ENCODE peak calls at places on chromosomes 5 and 9, in four cellular contexts. One of them, this sample, is unnamed. For H3K4me1, the result is how much of the 10 kb centered on the place peaks cover.

GRCh38 chr5:31470608-31471007 is 61.3 kb downstream of the DROSHA start:
- DNase-seq in left ventricle myocardium inferior: peak
- DNase-seq in astrocyte: peak
- DNase-seq in HCT116: no peak
- DNase-seq in this sample: no peak

GRCh38 chr5:101425345-101425744 is 522.3 kb upstream of the ST8SIA4 start:
- DNase-seq in astrocyte: peak
- DNase-seq in left ventricle myocardium inferior: no peak
- DNase-seq in HCT116: no peak
- DNase-seq in this sample: no peak

GRCh38 chr5:117652640-117653280 is 1078.1 kb upstream of the SEMA6A start:
- DNase-seq in astrocyte: no peak
- DNase-seq in left ventricle myocardium inferior: no peak
- DNase-seq in HCT116: no peak
- DNase-seq in this sample: no peak

GRCh38 chr9:84121991-84122523 is 141.5 kb downstream of the RMI1 start:
- DNase-seq in left ventricle myocardium inferior: no peak
- DNase-seq in HCT116: no peak
- DNase-seq in astrocyte: peak
- DNase-seq in this sample: no peak

GRCh38 chr9:130561056-130561455 is 18.3 kb upstream of the FUBP3 start:
- DNase-seq in left ventricle myocardium inferior: no peak
- DNase-seq in HCT116: no peak
- DNase-seq in astrocyte: no peak
- DNase-seq in this sample: no peak

GRCh38 chr5:1208221-1208742 is 6.9 kb downstream of the SLC6A19 start:
- DNase-seq in left ventricle myocardium inferior: no peak
- DNase-seq in HCT116: no peak
- DNase-seq in astrocyte: no peak
- DNase-seq in this sample: no peak

GRCh38 chr9:89759563-89759962 is 154.8 kb downstream of the GADD45G start:
- DNase-seq in HCT116: no peak
- DNase-seq in astrocyte: no peak
- DNase-seq in left ventricle myocardium inferior: no peak
- DNase-seq in this sample: no peak

GRCh38 chr5:144698454-144698853 is 527.8 kb downstream of the KCTD16 start:
- DNase-seq in astrocyte: peak
- DNase-seq in HCT116: no peak
- DNase-seq in left ventricle myocardium inferior: no peak
- DNase-seq in this sample: no peak

GRCh38 chr9:134065720-134066419 is 2.0 kb downstream of the BRD3 start:
- DNase-seq in astrocyte: peak
- DNase-seq in HCT116: no peak
- DNase-seq in left ventricle myocardium inferior: no peak
- DNase-seq in this sample: peak

GRCh38 chr9:16422114-16422513 is 448.4 kb downstream of the BNC2 start:
- DNase-seq in astrocyte: no peak
- DNase-seq in HCT116: no peak
- DNase-seq in left ventricle myocardium inferior: no peak
- DNase-seq in this sample: no peak

GRCh38 chr9:87714819-87715218 is 11.1 kb upstream of the CTSL start:
- DNase-seq in HCT116: no peak
- DNase-seq in astrocyte: peak
- DNase-seq in left ventricle myocardium inferior: no peak
- DNase-seq in this sample: no peak

GRCh38 chr5:35246928-35247644 is 16.8 kb upstream of the PRLR start:
- DNase-seq in astrocyte: no peak
- DNase-seq in HCT116: no peak
- DNase-seq in left ventricle myocardium inferior: peak
- DNase-seq in this sample: no peak
- H3K4me1 ChIP-seq in astrocyte: under half
- H3K4me1 ChIP-seq in HCT116: under half
- H3K4me1 ChIP-seq in left ventricle myocardium inferior: under half
- H3K4me1 ChIP-seq in this sample: under half

GRCh38 chr9:93093449-93094293 is 2.3 kb upstream of the CARD19 start:
- DNase-seq in astrocyte: no peak
- DNase-seq in HCT116: no peak
- DNase-seq in left ventricle myocardium inferior: no peak
- DNase-seq in this sample: no peak

GRCh38 chr9:93093081-93093448 is 3.0 kb upstream of the CARD19 start:
- DNase-seq in HCT116: no peak
- DNase-seq in left ventricle myocardium inferior: no peak
- DNase-seq in astrocyte: no peak
- DNase-seq in this sample: no peak

GRCh38 chr9:93095205-93096130 is 549 bp upstream of the CARD19 start:
- DNase-seq in HCT116: peak
- DNase-seq in left ventricle myocardium inferior: peak
- DNase-seq in astrocyte: peak
- DNase-seq in this sample: peak

GRCh38 chr9:93096131-93096802 is at the start of gene CARD19:
- DNase-seq in left ventricle myocardium inferior: peak
- DNase-seq in astrocyte: peak
- DNase-seq in HCT116: no peak
- DNase-seq in this sample: peak

GRCh38 chr9:93094294-93095204 is 1.5 kb upstream of the CARD19 start:
- DNase-seq in left ventricle myocardium inferior: peak
- DNase-seq in HCT116: no peak
- DNase-seq in astrocyte: no peak
- DNase-seq in this sample: no peak
- H3K4me3 ChIP-seq in left ventricle myocardium inferior: peak
- H3K4me3 ChIP-seq in HCT116: peak
- H3K4me3 ChIP-seq in astrocyte: peak
- H3K4me3 ChIP-seq in this sample: no peak

DNA sequence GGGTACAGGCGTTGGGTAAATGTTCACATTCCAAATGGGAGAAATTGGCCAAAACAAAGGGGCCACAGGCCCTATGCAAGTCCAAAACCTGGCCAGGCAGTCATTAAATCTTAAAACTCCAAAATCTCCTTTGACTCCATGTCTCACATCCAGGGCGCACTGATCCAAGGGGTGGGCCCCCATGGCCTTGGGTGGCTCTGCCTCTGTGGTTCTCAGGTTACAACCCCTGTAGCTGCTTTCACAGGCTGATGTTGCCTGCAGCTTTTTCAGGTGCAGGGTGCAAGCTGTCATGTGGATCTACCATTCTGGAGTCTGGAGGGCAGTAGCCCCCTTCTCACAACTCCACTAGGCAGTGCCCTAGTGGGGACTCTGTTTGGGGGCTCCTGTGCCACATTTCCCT is 44.8 kb downstream of the NLN start:
- DNase-seq in left ventricle myocardium inferior: no peak
- DNase-seq in HCT116: no peak
- DNase-seq in astrocyte: no peak
- DNase-seq in this sample: no peak
- H3K27ac ChIP-seq in left ventricle myocardium inferior: no peak
- H3K27ac ChIP-seq in HCT116: no peak
- H3K27ac ChIP-seq in astrocyte: no peak
- H3K27ac ChIP-seq in this sample: no peak

DNA sequence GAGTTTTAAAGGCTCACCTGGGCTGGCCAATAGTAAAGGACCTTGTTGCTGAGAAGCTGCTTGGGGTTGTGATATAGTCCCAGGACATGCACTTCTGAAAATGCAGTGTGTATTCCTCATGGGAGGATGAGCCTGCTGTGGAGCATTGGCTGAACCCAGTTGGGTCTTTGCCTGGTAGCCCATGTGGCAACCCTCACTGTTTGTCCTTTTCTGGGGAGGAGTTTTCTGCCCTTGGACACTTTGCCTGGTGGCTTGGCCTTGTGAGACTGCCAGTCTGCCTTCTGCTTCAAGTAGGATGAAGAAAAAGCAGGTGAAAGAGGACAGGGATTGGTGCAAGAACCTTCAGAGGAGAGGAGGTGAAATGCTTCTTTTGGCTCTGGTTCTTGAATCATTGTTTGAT is 4.0 kb downstream of the TENT4A start:
- DNase-seq in left ventricle myocardium inferior: no peak
- DNase-seq in astrocyte: no peak
- DNase-seq in HCT116: no peak
- DNase-seq in this sample: no peak
- H3K4me1 ChIP-seq in left ventricle myocardium inferior: half or more
- H3K4me1 ChIP-seq in astrocyte: under half
- H3K4me1 ChIP-seq in HCT116: under half
- H3K4me1 ChIP-seq in this sample: half or more

GRCh38 chr5:135031813-135032612 is 2.0 kb downstream of the PITX1 start:
- DNase-seq in left ventricle myocardium inferior: peak
- DNase-seq in astrocyte: no peak
- DNase-seq in HCT116: no peak
- DNase-seq in this sample: no peak
- H3K4me3 ChIP-seq in left ventricle myocardium inferior: peak
- H3K4me3 ChIP-seq in astrocyte: no peak
- H3K4me3 ChIP-seq in HCT116: peak
- H3K4me3 ChIP-seq in this sample: no peak

GRCh38 chr9:14520341-14520740 is 172.9 kb downstream of the ZDHHC21 start:
- DNase-seq in HCT116: no peak
- DNase-seq in left ventricle myocardium inferior: no peak
- DNase-seq in astrocyte: peak
- DNase-seq in this sample: no peak

GRCh38 chr9:14515564-14516198 is 177.6 kb downstream of the ZDHHC21 start:
- DNase-seq in left ventricle myocardium inferior: no peak
- DNase-seq in HCT116: no peak
- DNase-seq in astrocyte: peak
- DNase-seq in this sample: no peak

GRCh38 chr9:14512942-14513341 is 180.3 kb downstream of the ZDHHC21 start:
- DNase-seq in left ventricle myocardium inferior: no peak
- DNase-seq in HCT116: no peak
- DNase-seq in astrocyte: no peak
- DNase-seq in this sample: no peak

GRCh38 chr9:14515049-14515448 is 178.2 kb downstream of the ZDHHC21 start:
- DNase-seq in left ventricle myocardium inferior: no peak
- DNase-seq in astrocyte: no peak
- DNase-seq in HCT116: no peak
- DNase-seq in this sample: no peak

GRCh38 chr9:14517154-14517906 is 175.9 kb downstream of the ZDHHC21 start:
- DNase-seq in left ventricle myocardium inferior: no peak
- DNase-seq in astrocyte: no peak
- DNase-seq in HCT116: no peak
- DNase-seq in this sample: no peak
- H3K27ac ChIP-seq in left ventricle myocardium inferior: no peak
- H3K27ac ChIP-seq in astrocyte: no peak
- H3K27ac ChIP-seq in HCT116: no peak
- H3K27ac ChIP-seq in this sample: no peak

GRCh38 chr5:172692981-172693380 is 51.9 kb downstream of the NEURL1B start:
- DNase-seq in left ventricle myocardium inferior: no peak
- DNase-seq in HCT116: no peak
- DNase-seq in astrocyte: peak
- DNase-seq in this sample: no peak
- H3K4me1 ChIP-seq in left ventricle myocardium inferior: half or more
- H3K4me1 ChIP-seq in HCT116: under half
- H3K4me1 ChIP-seq in astrocyte: under half
- H3K4me1 ChIP-seq in this sample: under half

GRCh38 chr9:23826120-23826629 is at the start of gene ELAVL2:
- DNase-seq in astrocyte: peak
- DNase-seq in HCT116: no peak
- DNase-seq in left ventricle myocardium inferior: peak
- DNase-seq in this sample: peak
- H3K4me3 ChIP-seq in astrocyte: peak
- H3K4me3 ChIP-seq in HCT116: no peak
- H3K4me3 ChIP-seq in left ventricle myocardium inferior: peak
- H3K4me3 ChIP-seq in this sample: no peak

GRCh38 chr9:72772641-72773040 is 180.2 kb downstream of the ALDH1A1 start:
- DNase-seq in left ventricle myocardium inferior: no peak
- DNase-seq in HCT116: no peak
- DNase-seq in astrocyte: peak
- DNase-seq in this sample: no peak
- H3K27ac ChIP-seq in left ventricle myocardium inferior: no peak
- H3K27ac ChIP-seq in HCT116: no peak
- H3K27ac ChIP-seq in astrocyte: no peak
- H3K27ac ChIP-seq in this sample: no peak

GRCh38 chr9:131727795-131728545 is 11.9 kb downstream of the RAPGEF1 start:
- DNase-seq in astrocyte: peak
- DNase-seq in HCT116: no peak
- DNase-seq in left ventricle myocardium inferior: no peak
- DNase-seq in this sample: no peak

GRCh38 chr9:131727184-131727785 is 12.6 kb downstream of the RAPGEF1 start:
- DNase-seq in HCT116: no peak
- DNase-seq in left ventricle myocardium inferior: no peak
- DNase-seq in astrocyte: peak
- DNase-seq in this sample: no peak

GRCh38 chr9:131728961-131729360 is 10.9 kb downstream of the RAPGEF1 start:
- DNase-seq in left ventricle myocardium inferior: no peak
- DNase-seq in HCT116: no peak
- DNase-seq in astrocyte: no peak
- DNase-seq in this sample: peak

GRCh38 chr9:131731237-131731995 is 8.5 kb downstream of the RAPGEF1 start:
- DNase-seq in HCT116: no peak
- DNase-seq in astrocyte: no peak
- DNase-seq in left ventricle myocardium inferior: no peak
- DNase-seq in this sample: peak

GRCh38 chr9:131728546-131728910 is 11.3 kb downstream of the RAPGEF1 start:
- DNase-seq in astrocyte: no peak
- DNase-seq in left ventricle myocardium inferior: no peak
- DNase-seq in HCT116: no peak
- DNase-seq in this sample: no peak
- H3K4me1 ChIP-seq in astrocyte: under half
- H3K4me1 ChIP-seq in left ventricle myocardium inferior: half or more
- H3K4me1 ChIP-seq in HCT116: under half
- H3K4me1 ChIP-seq in this sample: half or more

This sample was measured in CD4-positive, alpha-beta memory T cell.